ENCODE peak calls at places on chromosomes 11 and 22, in nine cellular contexts. One of them, this sample, is unnamed.

GRCh38 chr11:72439455-72439854 is 5.1 kb upstream of the CLPB start:
- DNase-seq in NCI-H2081: no peak
- DNase-seq in lung: no peak
- DNase-seq in astrocyte of the hippocampus: peak
- DNase-seq in NCI-H1092: no peak
- DNase-seq in EL: peak
- DNase-seq in effector memory CD4-positive, alpha-beta T cell: no peak
- DNase-seq in astrocyte: peak
- DNase-seq in activated CD8-positive, alpha-beta memory T cell treated with anti-CD3 and anti-CD28 coated beads for 24 hours: no peak
- DNase-seq in this sample: no peak

GRCh38 chr22:34055525-34056200 is 135.4 kb upstream of the LARGE1 start:
- DNase-seq in astrocyte of the hippocampus: no peak
- DNase-seq in NCI-H2081: no peak
- DNase-seq in EL: no peak
- DNase-seq in effector memory CD4-positive, alpha-beta T cell: no peak
- DNase-seq in NCI-H1092: peak
- DNase-seq in lung: no peak
- DNase-seq in activated CD8-positive, alpha-beta memory T cell treated with anti-CD3 and anti-CD28 coated beads for 24 hours: no peak
- DNase-seq in astrocyte: no peak
- DNase-seq in this sample: no peak

GRCh38 chr11:93655581-93656255 is 5.8 kb upstream of the CEP295 start:
- DNase-seq in lung: no peak
- DNase-seq in EL: no peak
- DNase-seq in NCI-H2081: no peak
- DNase-seq in activated CD8-positive, alpha-beta memory T cell treated with anti-CD3 and anti-CD28 coated beads for 24 hours: no peak
- DNase-seq in NCI-H1092: no peak
- DNase-seq in astrocyte: no peak
- DNase-seq in astrocyte of the hippocampus: no peak
- DNase-seq in effector memory CD4-positive, alpha-beta T cell: no peak
- DNase-seq in this sample: no peak

GRCh38 chr11:123532131-123532530 is 102.1 kb downstream of the GRAMD1B start:
- DNase-seq in EL: no peak
- DNase-seq in NCI-H2081: no peak
- DNase-seq in lung: no peak
- DNase-seq in astrocyte of the hippocampus: no peak
- DNase-seq in activated CD8-positive, alpha-beta memory T cell treated with anti-CD3 and anti-CD28 coated beads for 24 hours: no peak
- DNase-seq in effector memory CD4-positive, alpha-beta T cell: no peak
- DNase-seq in NCI-H1092: no peak
- DNase-seq in astrocyte: no peak
- DNase-seq in this sample: no peak

GRCh38 chr11:120749389-120749788 is 237.8 kb downstream of the GRIK4 start:
- DNase-seq in activated CD8-positive, alpha-beta memory T cell treated with anti-CD3 and anti-CD28 coated beads for 24 hours: no peak
- DNase-seq in NCI-H1092: no peak
- DNase-seq in NCI-H2081: no peak
- DNase-seq in effector memory CD4-positive, alpha-beta T cell: no peak
- DNase-seq in lung: no peak
- DNase-seq in astrocyte of the hippocampus: no peak
- DNase-seq in astrocyte: no peak
- DNase-seq in EL: no peak
- DNase-seq in this sample: no peak

GRCh38 chr11:14974723-14975587 is 2.8 kb upstream of the CALCA start:
- DNase-seq in activated CD8-positive, alpha-beta memory T cell treated with anti-CD3 and anti-CD28 coated beads for 24 hours: peak
- DNase-seq in lung: no peak
- DNase-seq in EL: peak
- DNase-seq in astrocyte: peak
- DNase-seq in effector memory CD4-positive, alpha-beta T cell: no peak
- DNase-seq in NCI-H1092: no peak
- DNase-seq in NCI-H2081: no peak
- DNase-seq in astrocyte of the hippocampus: peak
- DNase-seq in this sample: no peak

GRCh38 chr22:42662114-42663021 is 13.2 kb upstream of the CYB5R3 start:
- DNase-seq in activated CD8-positive, alpha-beta memory T cell treated with anti-CD3 and anti-CD28 coated beads for 24 hours: peak
- DNase-seq in astrocyte of the hippocampus: peak
- DNase-seq in lung: peak
- DNase-seq in EL: peak
- DNase-seq in astrocyte: peak
- DNase-seq in effector memory CD4-positive, alpha-beta T cell: peak
- DNase-seq in NCI-H2081: peak
- DNase-seq in NCI-H1092: peak
- DNase-seq in this sample: no peak

GRCh38 chr11:75334976-75335375 is 16.5 kb downstream of the ARRB1 start:
- DNase-seq in NCI-H2081: no peak
- DNase-seq in NCI-H1092: no peak
- DNase-seq in effector memory CD4-positive, alpha-beta T cell: no peak
- DNase-seq in astrocyte: no peak
- DNase-seq in activated CD8-positive, alpha-beta memory T cell treated with anti-CD3 and anti-CD28 coated beads for 24 hours: no peak
- DNase-seq in lung: no peak
- DNase-seq in astrocyte of the hippocampus: no peak
- DNase-seq in EL: no peak
- DNase-seq in this sample: no peak

GRCh38 chr11:133947298-133947905 is 9.4 kb downstream of the IGSF9B start:
- DNase-seq in lung: peak
- DNase-seq in activated CD8-positive, alpha-beta memory T cell treated with anti-CD3 and anti-CD28 coated beads for 24 hours: peak
- DNase-seq in NCI-H2081: peak
- DNase-seq in astrocyte: peak
- DNase-seq in effector memory CD4-positive, alpha-beta T cell: peak
- DNase-seq in NCI-H1092: peak
- DNase-seq in astrocyte of the hippocampus: peak
- DNase-seq in EL: peak
- DNase-seq in this sample: no peak

GRCh38 chr11:75492181-75492820 is 33.4 kb downstream of the GDPD5 start:
- DNase-seq in NCI-H1092: no peak
- DNase-seq in astrocyte: no peak
- DNase-seq in activated CD8-positive, alpha-beta memory T cell treated with anti-CD3 and anti-CD28 coated beads for 24 hours: peak
- DNase-seq in astrocyte of the hippocampus: no peak
- DNase-seq in NCI-H2081: no peak
- DNase-seq in EL: peak
- DNase-seq in lung: no peak
- DNase-seq in effector memory CD4-positive, alpha-beta T cell: peak
- DNase-seq in this sample: no peak

GRCh38 chr11:131483877-131484276 is 113.5 kb downstream of the NTM start:
- DNase-seq in astrocyte: no peak
- DNase-seq in activated CD8-positive, alpha-beta memory T cell treated with anti-CD3 and anti-CD28 coated beads for 24 hours: no peak
- DNase-seq in effector memory CD4-positive, alpha-beta T cell: no peak
- DNase-seq in lung: no peak
- DNase-seq in EL: no peak
- DNase-seq in NCI-H1092: no peak
- DNase-seq in NCI-H2081: no peak
- DNase-seq in astrocyte of the hippocampus: no peak
- DNase-seq in this sample: no peak

GRCh38 chr11:46666982-46667590 is 33.3 kb downstream of the ARHGAP1 start:
- DNase-seq in EL: no peak
- DNase-seq in NCI-H2081: no peak
- DNase-seq in effector memory CD4-positive, alpha-beta T cell: no peak
- DNase-seq in astrocyte of the hippocampus: peak
- DNase-seq in astrocyte: no peak
- DNase-seq in NCI-H1092: no peak
- DNase-seq in activated CD8-positive, alpha-beta memory T cell treated with anti-CD3 and anti-CD28 coated beads for 24 hours: peak
- DNase-seq in lung: no peak
- DNase-seq in this sample: no peak

GRCh38 chr22:33126881-33127280 is 68.7 kb upstream of the SYN3 start:
- DNase-seq in EL: no peak
- DNase-seq in effector memory CD4-positive, alpha-beta T cell: no peak
- DNase-seq in lung: no peak
- DNase-seq in NCI-H1092: peak
- DNase-seq in NCI-H2081: no peak
- DNase-seq in astrocyte: no peak
- DNase-seq in activated CD8-positive, alpha-beta memory T cell treated with anti-CD3 and anti-CD28 coated beads for 24 hours: no peak
- DNase-seq in astrocyte of the hippocampus: no peak
- DNase-seq in this sample: no peak

This sample was measured in NCI-H2029 treated with DMSO at 0.1 percent for 48 hours.